ENCODE peak calls at places on chromosome 22, in five cellular contexts. C, Q, L, R and G are unnamed samples.
A peak's percentile ranks its signal among the peaks of the same experiment; 100 is the strongest.

GRCh38 chr22:33747576-33748180 is 172.6 kb downstream of the LARGE1 start:
- DNase-seq in C (peak; percentile 18), Q (no peak), L (no peak), R (no peak), G (no peak)

GRCh38 chr22:40022536-40023225 is 27.9 kb downstream of the FAM83F start:
- DNase-seq in C (no peak), Q (no peak), L (no peak), R (no peak), G (no peak)

GRCh38 chr22:45497746-45498145 is 4.9 kb upstream of the FBLN1 start:
- DNase-seq in C (no peak), Q (no peak), L (no peak), R (no peak), G (no peak)

GRCh38 chr22:48850658-48851287 is 976.9 kb downstream of the BRD1 start:
- DNase-seq in C (no peak), Q (no peak), L (no peak), R (no peak), G (no peak)

GRCh38 chr22:22111267-22111751 is 128.7 kb upstream of the TOP3B start:
- DNase-seq in C (no peak), Q (peak; percentile 89), L (peak; percentile 46), R (no peak), G (peak; percentile 60)

GRCh38 chr22:24466831-24467249 is 28.3 kb upstream of the UPB1 start:
- DNase-seq in C (no peak), Q (no peak), L (no peak), R (no peak), G (no peak)

GRCh38 chr22:32644252-32645100 is 157.0 kb upstream of the TIMP3 start:
- DNase-seq in C (no peak), Q (no peak), L (no peak), R (no peak), G (no peak)

GRCh38 chr22:37147186-37147990 is 2.3 kb downstream of the IL2RB start:
- DNase-seq in C (no peak), Q (no peak), L (no peak), R (no peak), G (no peak)

GRCh38 chr22:43796567-43796966 is 15.5 kb downstream of the EFCAB6 start:
- DNase-seq in C (peak; percentile 11), Q (no peak), L (no peak), R (no peak), G (no peak)

GRCh38 chr22:45867118-45867905 is 109.7 kb downstream of the WNT7B start:
- DNase-seq in C (peak; percentile 87), Q (no peak), L (no peak), R (peak; percentile 61), G (no peak)

GRCh38 chr22:33380789-33381530 is 322.8 kb upstream of the SYN3 start:
- DNase-seq in C (no peak), Q (no peak), L (no peak), R (no peak), G (no peak)

GRCh38 chr22:17870408-17870807 is 96.1 kb upstream of the BID start:
- DNase-seq in C (no peak), Q (no peak), L (no peak), R (no peak), G (no peak)

GRCh38 chr22:27152033-27152432 is 494.6 kb downstream of the MIAT start:
- DNase-seq in C (no peak), Q (no peak), L (no peak), R (no peak), G (no peak)

GRCh38 chr22:27150530-27150909 is 493.1 kb downstream of the MIAT start:
- DNase-seq in C (no peak), Q (no peak), L (no peak), R (no peak), G (no peak)

GRCh38 chr22:27149886-27150529 is 492.6 kb downstream of the MIAT start:
- DNase-seq in C (no peak), Q (no peak), L (no peak), R (no peak), G (no peak)

GRCh38 chr22:27152883-27153282 is 495.5 kb downstream of the MIAT start:
- DNase-seq in C (no peak), Q (no peak), L (no peak), R (no peak), G (no peak)

GRCh38 chr22:27151407-27151806 is 494.0 kb downstream of the MIAT start:
- DNase-seq in C (no peak), Q (no peak), L (no peak), R (no peak), G (no peak)
- TF ChIP-seq TAF1 in C (no peak), Q (no peak), L (no peak), R (no peak), G (no peak)

GRCh38 chr22:23395476-23396361 is 184.4 kb downstream of the IGLL1 start:
- DNase-seq in C (no peak), Q (no peak), L (no peak), R (no peak), G (no peak)

GRCh38 chr22:23397008-23397617 is 183.0 kb downstream of the IGLL1 start:
- DNase-seq in C (no peak), Q (no peak), L (no peak), R (no peak), G (no peak)

GRCh38 chr22:23394525-23395326 is 185.4 kb downstream of the IGLL1 start:
- DNase-seq in C (no peak), Q (no peak), L (no peak), R (no peak), G (no peak)

GRCh38 chr22:23397618-23398567 is 182.2 kb downstream of the IGLL1 start:
- DNase-seq in C (no peak), Q (no peak), L (no peak), R (no peak), G (no peak)

DNA sequence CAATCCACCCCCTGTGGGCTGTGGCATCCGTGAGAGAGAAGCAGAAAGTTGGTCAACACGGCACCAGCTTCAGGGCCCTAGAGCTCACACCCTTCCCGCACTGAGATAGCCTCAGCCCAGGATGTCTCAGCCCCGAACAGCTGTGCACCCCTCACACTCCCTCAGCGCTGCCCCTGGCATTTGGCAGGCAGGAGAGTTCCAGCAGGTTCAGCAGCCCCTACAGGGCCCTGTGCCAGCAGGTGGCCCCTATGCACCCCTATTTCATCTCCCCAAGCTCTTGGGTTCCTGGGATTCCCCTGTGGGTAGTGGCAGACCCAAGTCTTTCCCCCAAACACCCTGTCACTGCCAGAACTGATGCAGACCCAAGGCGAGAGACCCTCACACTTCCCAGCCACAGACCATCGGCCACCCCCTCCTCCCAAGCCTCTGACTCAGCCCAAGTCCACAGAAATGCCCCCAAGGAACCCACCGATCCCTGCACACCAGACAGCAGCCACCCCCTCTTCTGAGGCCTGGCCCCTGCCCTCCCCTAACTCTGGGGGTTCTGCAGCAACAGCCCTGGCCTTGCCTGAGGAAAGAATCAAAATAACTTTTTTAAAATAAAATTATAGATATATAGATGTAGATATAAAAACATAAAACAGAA is 183.6 kb downstream of the IGLL1 start:
- DNase-seq in C (no peak), Q (no peak), L (no peak), R (no peak), G (no peak)
- TF ChIP-seq TAF1 in C (no peak), Q (no peak), L (no peak), R (no peak), G (no peak)

DNA sequence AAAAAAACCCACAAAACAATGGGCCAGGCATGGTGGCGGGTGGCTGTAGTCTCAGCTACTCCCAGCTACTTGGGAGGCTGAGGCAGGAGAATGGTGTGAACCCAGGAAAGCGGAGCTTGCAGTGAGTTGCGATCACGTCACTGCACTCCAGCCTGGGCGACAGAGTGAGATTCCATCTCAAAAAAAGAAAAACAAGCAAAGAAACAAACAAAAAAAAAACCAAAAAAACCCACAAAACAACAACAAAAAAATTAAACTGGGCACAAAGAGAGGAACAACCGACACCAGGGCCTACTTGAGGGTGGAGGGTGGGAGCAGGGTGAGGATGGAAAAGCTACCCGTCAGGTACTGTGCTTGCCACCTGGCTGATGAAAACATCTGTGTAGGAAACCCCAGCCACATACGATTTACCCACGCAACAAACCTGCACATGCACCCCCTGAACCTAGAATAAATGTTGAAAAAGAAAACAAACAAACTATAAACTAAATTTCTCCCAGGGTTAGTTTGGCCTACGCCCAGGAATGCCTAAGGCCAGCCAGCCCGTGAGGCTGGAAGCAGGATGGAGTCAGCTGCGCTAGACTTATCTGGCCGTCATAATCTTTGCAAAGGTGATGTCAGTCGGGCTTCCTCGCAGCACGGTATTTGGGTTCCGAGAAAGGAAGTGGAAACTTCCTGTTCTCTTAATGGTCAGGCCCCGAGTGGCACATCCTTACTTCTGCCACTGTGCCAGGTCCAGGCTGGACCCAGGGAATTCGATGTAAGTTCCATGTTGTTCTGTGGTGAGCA is 21.9 kb upstream of the CYB5R3 start:
- DNase-seq in C (no peak), Q (no peak), L (no peak), R (no peak), G (no peak)
- TF ChIP-seq TAF1 in C (no peak), Q (no peak), L (no peak), R (no peak), G (no peak)

GRCh38 chr22:21022955-21023614 is 8.1 kb downstream of the P2RX6 start:
- DNase-seq in C (no peak), Q (peak; percentile 72), L (no peak), R (no peak), G (no peak)
- TF ChIP-seq TAF1 in C (no peak), Q (no peak), L (no peak), R (no peak), G (no peak)

GRCh38 chr22:30396871-30397655 is at the start of gene SEC14L2:
- DNase-seq in C (peak; percentile 90), Q (no peak), L (no peak), R (peak; percentile 83), G (no peak)
- TF ChIP-seq TAF1 in C (peak; percentile 47), Q (no peak), L (no peak), R (peak; percentile 67), G (no peak)

GRCh38 chr22:35352214-35353111 is 28.4 kb upstream of the HMOX1 start:
- DNase-seq in C (no peak), Q (no peak), L (no peak), R (peak; percentile 76), G (no peak)
- TF ChIP-seq TAF1 in C (no peak), Q (no peak), L (no peak), R (peak; percentile 20), G (no peak)

GRCh38 chr22:19868773-19869471 is 14.2 kb upstream of the GNB1L start:
- DNase-seq in C (no peak), Q (no peak), L (no peak), R (peak; percentile 49), G (no peak)
- TF ChIP-seq TAF1 in C (no peak), Q (no peak), L (no peak), R (no peak), G (no peak)

GRCh38 chr22:35431483-35432205 is 31.7 kb downstream of the MCM5 start:
- DNase-seq in C (no peak), Q (no peak), L (no peak), R (no peak), G (no peak)

GRCh38 chr22:35434061-35434750 is 34.3 kb downstream of the MCM5 start:
- DNase-seq in C (no peak), Q (peak; percentile 39), L (no peak), R (no peak), G (no peak)

GRCh38 chr22:35426801-35427140 is 26.8 kb downstream of the MCM5 start:
- DNase-seq in C (no peak), Q (no peak), L (no peak), R (no peak), G (no peak)

GRCh38 chr22:35432226-35432905 is 32.4 kb downstream of the MCM5 start:
- DNase-seq in C (no peak), Q (no peak), L (no peak), R (no peak), G (no peak)

GRCh38 chr22:35430897-35431322 is 31.0 kb downstream of the MCM5 start:
- DNase-seq in C (peak; percentile 95), Q (peak; percentile 80), L (peak; percentile 67), R (peak; percentile 98), G (peak; percentile 65)
- TF ChIP-seq TAF1 in C (no peak), Q (no peak), L (no peak), R (no peak), G (no peak)